ENCODE peak calls at places on chromosomes 1 and 21, in six cellular contexts. U, H, F, Y, C and D are unnamed samples.

GRCh38 chr1:41361495-41362356 is 492 bp downstream of the FOXO6 start:
- DNase-seq in C (peak; percentile 74), Y (peak; percentile 75), H (no peak), F (peak; percentile 70), U (no peak), D (peak; percentile 24)

GRCh38 chr1:178037510-178038253 is 56.2 kb upstream of the RASAL2 start:
- DNase-seq in H (peak; percentile 67), C (peak; percentile 86), U (no peak), Y (peak; percentile 91), F (peak; percentile 58), D (peak; percentile 88)

GRCh38 chr21:24825348-24825747 is 781.9 kb downstream of the MRPL39 start:
- DNase-seq in F (no peak), Y (no peak), U (no peak), H (no peak), C (no peak), D (no peak)

GRCh38 chr1:19967808-19968207 is 11.6 kb downstream of the PLA2G2A start:
- DNase-seq in F (no peak), U (no peak), C (no peak), H (no peak), Y (no peak), D (no peak)

GRCh38 chr1:118148034-118148433 is 37.0 kb downstream of the SPAG17 start:
- DNase-seq in U (no peak), H (no peak), Y (no peak), F (no peak), C (no peak), D (no peak)

GRCh38 chr1:46184920-46185658 is 8.8 kb upstream of the P3R3URF start:
- DNase-seq in H (no peak), C (no peak), Y (no peak), U (no peak), F (peak; percentile 45), D (no peak)

GRCh38 chr1:103576065-103576464 is 4.7 kb downstream of the AMY2B start:
- DNase-seq in Y (no peak), C (no peak), H (no peak), F (no peak), U (no peak), D (no peak)

GRCh38 chr1:55153031-55153430 is 62.1 kb downstream of the USP24 start:
- DNase-seq in F (no peak), H (no peak), U (no peak), Y (no peak), C (no peak), D (no peak)

GRCh38 chr1:37429038-37429437 is 45.3 kb upstream of the ZC3H12A start:
- DNase-seq in Y (no peak), U (no peak), F (no peak), H (no peak), C (no peak), D (no peak)

GRCh38 chr1:222073307-222073995 is 331.6 kb upstream of the DUSP10 start:
- DNase-seq in U (no peak), C (no peak), F (no peak), Y (no peak), H (no peak), D (no peak)

GRCh38 chr1:83828456-83828855 is 170.5 kb downstream of the TTLL7 start:
- DNase-seq in C (no peak), F (no peak), H (no peak), Y (no peak), U (no peak), D (no peak)

GRCh38 chr1:7558041-7558461 is 213.0 kb upstream of the VAMP3 start:
- DNase-seq in U (no peak), Y (peak; percentile 94), F (no peak), H (no peak), C (no peak), D (no peak)

GRCh38 chr1:54811739-54812655 is 10.9 kb upstream of the TTC22 start:
- DNase-seq in U (no peak), C (peak; percentile 45), H (no peak), F (no peak), Y (no peak), D (no peak)

GRCh38 chr1:117412472-117412871 is 45.2 kb downstream of the MAN1A2 start:
- DNase-seq in H (no peak), F (no peak), U (no peak), Y (no peak), C (no peak), D (no peak)

GRCh38 chr1:209207126-209207700 is 376.3 kb upstream of the CAMK1G start:
- DNase-seq in C (no peak), U (no peak), H (no peak), F (no peak), Y (no peak), D (no peak)

GRCh38 chr21:44870748-44871495 is 2.6 kb downstream of the PTTG1IP start:
- DNase-seq in U (no peak), F (no peak), H (peak; percentile 40), C (no peak), Y (no peak), D (no peak)

GRCh38 chr21:44867999-44868700 is 5.3 kb downstream of the PTTG1IP start:
- DNase-seq in U (no peak), H (no peak), C (no peak), Y (no peak), F (no peak), D (no peak)

GRCh38 chr21:44871576-44872265 is 1.8 kb downstream of the PTTG1IP start:
- DNase-seq in F (no peak), U (no peak), C (no peak), H (peak; percentile 71), Y (no peak), D (no peak)

GRCh38 chr21:44868707-44869106 is 4.8 kb downstream of the PTTG1IP start:
- DNase-seq in C (no peak), H (no peak), Y (no peak), F (no peak), U (no peak), D (no peak)

DNA sequence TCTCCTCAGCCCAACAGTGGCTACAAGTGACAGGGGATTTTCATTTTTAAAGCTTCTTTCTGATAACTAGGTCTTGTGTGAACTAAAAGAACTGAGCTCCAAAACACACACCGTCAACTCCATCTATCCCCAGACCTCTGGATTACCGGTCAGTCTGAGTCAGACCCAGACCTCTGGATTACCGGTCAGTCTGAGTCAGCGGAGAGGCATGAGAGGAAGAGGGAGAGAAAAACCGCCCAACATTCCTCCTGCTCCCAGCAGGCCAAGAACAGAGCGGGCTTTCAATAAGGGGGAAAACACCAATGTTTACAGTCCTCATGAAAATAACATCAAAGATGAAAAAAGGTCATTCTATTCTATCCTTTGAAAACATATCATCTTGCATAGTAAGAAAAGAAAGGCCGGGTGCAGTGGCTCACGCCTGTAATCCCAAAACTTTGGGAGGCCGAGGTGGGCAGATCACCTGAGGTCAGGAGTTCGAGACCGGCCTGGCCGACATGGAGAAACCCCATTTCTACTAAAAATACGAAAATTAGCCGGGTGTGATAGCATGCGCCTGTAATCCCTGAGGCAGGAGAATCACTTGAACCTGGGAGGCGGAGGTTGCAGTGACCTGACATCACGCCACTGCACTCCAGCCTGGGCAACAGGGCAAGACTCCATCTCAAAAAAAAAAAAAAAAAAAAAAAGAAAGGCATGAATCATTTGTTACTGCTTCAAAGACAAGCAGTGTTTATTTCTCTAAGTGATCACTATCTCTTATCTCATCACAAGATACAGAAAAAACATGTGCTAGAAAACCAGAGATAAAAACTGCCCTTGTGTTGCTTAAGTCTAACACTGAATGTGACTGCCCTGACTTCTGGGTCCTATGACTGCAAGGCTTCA is 3.4 kb downstream of the PTTG1IP start:
- DNase-seq in H (peak; percentile 96), U (no peak), F (no peak), C (no peak), Y (no peak), D (peak; percentile 62)
- TF ChIP-seq JUND in H (peak; percentile 89), U (no peak), F (peak; percentile 96), C (no peak), Y (peak; percentile 97), D (peak; percentile 29)

DNA sequence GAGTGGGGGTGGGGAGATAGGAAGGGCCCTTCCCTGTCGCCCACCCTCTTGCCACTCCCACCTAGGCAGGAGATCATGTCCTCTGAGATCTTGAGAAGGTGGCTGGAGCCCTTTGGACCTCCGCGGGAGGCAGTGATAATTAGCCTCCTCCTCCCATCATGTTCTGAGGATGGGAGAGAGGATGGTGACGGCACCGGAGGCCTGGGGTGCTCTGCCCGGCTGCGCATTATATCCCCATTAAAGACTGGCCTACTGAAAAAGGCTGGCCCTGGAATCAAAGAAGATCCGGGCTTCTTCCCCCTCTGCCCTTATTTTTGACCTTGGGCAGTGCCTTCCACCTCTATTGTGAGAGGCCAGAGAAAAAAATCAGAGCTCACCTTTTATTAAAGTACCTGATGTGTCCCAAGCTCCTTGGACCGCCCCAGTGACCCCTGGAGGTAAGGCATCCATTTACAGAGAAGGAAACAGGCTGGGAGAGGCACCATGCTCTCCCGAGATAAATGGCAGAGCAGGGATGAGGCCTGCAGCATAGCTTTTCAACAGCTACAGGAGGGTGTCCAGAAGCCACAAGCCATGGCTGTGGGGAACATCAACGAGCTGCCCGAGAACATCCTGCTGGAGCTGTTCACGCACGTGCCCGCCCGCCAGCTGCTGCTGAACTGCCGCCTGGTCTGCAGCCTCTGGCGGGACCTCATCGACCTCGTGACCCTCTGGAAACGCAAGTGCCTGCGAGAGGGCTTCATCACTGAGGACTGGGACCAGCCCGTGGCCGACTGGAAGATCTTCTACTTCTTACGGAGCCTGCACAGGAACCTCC is 794 bp downstream of the FBXO44 start:
- DNase-seq in Y (no peak), F (no peak), U (no peak), C (no peak), H (no peak), D (no peak)
- TF ChIP-seq JUND in Y (no peak), F (no peak), U (no peak), C (no peak), H (no peak), D (no peak)

GRCh38 chr1:162497723-162498441 is at the start of gene UHMK1:
- DNase-seq in H (peak; percentile 89), U (no peak), Y (peak; percentile 95), C (peak; percentile 79), F (peak; percentile 96), D (peak; percentile 92)

GRCh38 chr1:162500805-162501204 is 3.2 kb downstream of the UHMK1 start:
- DNase-seq in C (no peak), H (no peak), Y (no peak), F (no peak), U (no peak), D (no peak)

GRCh38 chr1:162498442-162498785 is 796 bp downstream of the UHMK1 start:
- DNase-seq in F (no peak), U (no peak), C (no peak), H (no peak), Y (no peak), D (no peak)

GRCh38 chr1:162502077-162502476 is 4.5 kb downstream of the UHMK1 start:
- DNase-seq in C (no peak), U (no peak), H (no peak), Y (no peak), F (no peak), D (no peak)

DNA sequence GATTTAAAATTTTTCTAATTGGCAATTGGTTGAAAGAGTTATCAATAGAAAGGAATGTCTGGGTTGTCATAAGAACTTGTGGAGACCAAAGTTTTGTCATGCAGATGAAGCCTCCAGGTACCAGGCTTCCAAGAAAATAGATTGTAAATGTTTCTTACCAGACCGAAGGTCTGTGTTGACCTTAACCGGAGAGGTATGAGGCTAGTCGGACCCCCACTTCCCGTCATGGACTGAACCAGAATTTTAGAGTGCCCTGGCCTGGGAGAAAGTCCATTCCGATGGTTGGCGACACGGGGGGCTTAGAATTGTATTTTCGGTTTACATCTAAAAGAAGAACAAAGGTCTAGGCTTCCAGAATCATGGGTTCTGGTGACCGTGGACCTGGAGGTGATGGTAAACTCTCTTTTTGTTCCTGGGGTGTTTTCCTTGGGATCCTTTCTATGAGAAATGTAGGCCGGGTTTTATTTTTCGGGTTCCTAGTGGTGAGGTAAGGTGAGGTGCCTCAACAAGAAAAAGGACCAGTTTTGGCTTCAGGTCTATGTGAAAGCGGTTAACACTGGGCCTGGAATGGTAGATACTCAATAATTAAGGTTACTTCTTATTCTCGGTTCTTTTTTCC is 405 bp upstream of the UHMK1 start:
- DNase-seq in F (no peak), C (no peak), Y (no peak), H (no peak), U (peak; percentile 51), D (no peak)
- TF ChIP-seq JUND in F (no peak), C (no peak), Y (no peak), H (no peak), U (no peak), D (no peak)

GRCh38 chr1:17909634-17910033 is 154.5 kb downstream of the ACTL8 start:
- DNase-seq in Y (no peak), U (no peak), H (no peak), F (peak; percentile 23), C (peak; percentile 73), D (no peak)
- TF ChIP-seq JUND in Y (no peak), U (no peak), H (no peak), F (no peak), C (no peak), D (no peak)